ENCODE peak calls at places on chromosome 7, in ten cellular contexts. D is Kasumi-1; E is HCEC 1CT; L is T47D; G is HFF-Myc; X is cardiac muscle cell; U is HEK293T; M is pulmonary artery endothelial cell; A is activated naive CD8-positive, alpha-beta T cell treated with anti-CD3 and anti-CD28 coated beads, Interleukin-2, amount 50 U/mL, for 24 hours; C is stimulated activated CD8-positive, alpha-beta memory T cell treated with anti-CD3 and anti-CD28 coated beads, Interleukin-4, amount 100 ng/mL, for 4 hours. J is an unnamed sample.

GRCh38 chr7:121563177-121563576 is 167.1 kb upstream of the FAM3C start:
- DNase-seq in G (no peak), C (no peak), D (no peak), L (no peak), X (no peak), A (no peak), M (no peak), U (peak; percentile 20), E (peak; percentile 30), J (no peak)

GRCh38 chr7:112283382-112283910 is 77.0 kb downstream of the ZNF277 start:
- DNase-seq in L (no peak), D (no peak), U (no peak), E (no peak), C (no peak), X (no peak), M (no peak), A (no peak), G (no peak), J (no peak)

GRCh38 chr7:92698237-92698841 is 108.1 kb upstream of the FAM133B start:
- DNase-seq in C (no peak), D (no peak), E (peak; percentile 82), X (peak; percentile 97), G (peak; percentile 92), M (peak; percentile 81), U (peak; percentile 20), A (no peak), L (no peak), J (no peak)

GRCh38 chr7:17680943-17681351 is 259.3 kb downstream of the SNX13 start:
- DNase-seq in G (no peak), D (peak; percentile 15), C (no peak), E (peak; percentile 58), U (no peak), M (no peak), L (no peak), X (peak; percentile 70), A (no peak), J (no peak)

GRCh38 chr7:103113164-103113563 is 35.7 kb downstream of the NAPEPLD start:
- DNase-seq in D (no peak), X (peak; percentile 96), G (peak; percentile 38), E (peak; percentile 75), A (no peak), U (no peak), C (no peak), L (no peak), M (no peak), J (no peak)

GRCh38 chr7:131210618-131211017 is 117.1 kb upstream of the MKLN1 start:
- DNase-seq in M (no peak), D (no peak), C (no peak), U (no peak), G (no peak), E (no peak), A (no peak), L (no peak), X (no peak), J (no peak)

GRCh38 chr7:6205921-6206660 is 66.3 kb downstream of the CYTH3 start:
- DNase-seq in D (no peak), X (peak; percentile 27), L (no peak), G (peak; percentile 36), C (no peak), A (no peak), U (no peak), M (no peak), E (peak; percentile 25), J (no peak)

GRCh38 chr7:84178013-84178412 is 16.6 kb downstream of the SEMA3A start:
- DNase-seq in D (no peak), G (no peak), L (no peak), C (no peak), M (no peak), A (no peak), E (no peak), X (no peak), U (no peak), J (no peak)

GRCh38 chr7:141039366-141039765 is 24.6 kb upstream of the MRPS33 start:
- DNase-seq in D (no peak), E (peak; percentile 40), U (no peak), L (no peak), G (no peak), X (no peak), M (no peak), A (no peak), C (no peak), J (no peak)

GRCh38 chr7:77254429-77254828 is 54.8 kb upstream of the FGL2 start:
- DNase-seq in D (no peak), U (no peak), M (no peak), C (no peak), G (no peak), E (no peak), X (no peak), L (no peak), A (no peak), J (no peak)

GRCh38 chr7:22900101-22900500 is 77.5 kb upstream of the TOMM7 start:
- DNase-seq in D (no peak), L (no peak), M (no peak), X (no peak), U (no peak), C (no peak), E (no peak), G (no peak), A (no peak), J (no peak)

GRCh38 chr7:124462249-124462648 is 303.3 kb downstream of the GPR37 start:
- DNase-seq in U (no peak), L (no peak), G (no peak), X (no peak), A (no peak), D (no peak), E (peak; percentile 98), M (no peak), C (no peak), J (no peak)

GRCh38 chr7:27200761-27201230 is 905 bp upstream of the HOXA13 start:
- DNase-seq in C (no peak), D (peak; percentile 60), M (no peak), U (no peak), E (no peak), X (no peak), L (no peak), G (no peak), A (no peak), J (no peak)

GRCh38 chr7:49852619-49853462 is 79.4 kb downstream of the VWC2 start:
- DNase-seq in D (peak; percentile 95), C (no peak), M (no peak), L (peak; percentile 81), A (peak; percentile 10), X (peak; percentile 61), U (peak; percentile 45), G (peak; percentile 0), E (peak; percentile 4), J (peak; percentile 34)

GRCh38 chr7:93025389-93025788 is 92.4 kb downstream of the SAMD9 start:
- DNase-seq in D (no peak), X (no peak), A (no peak), M (no peak), G (no peak), C (no peak), E (no peak), U (no peak), L (no peak), J (no peak)

GRCh38 chr7:42624471-42624870 is 287.4 kb downstream of the C7orf25 start:
- DNase-seq in U (no peak), D (no peak), C (no peak), A (no peak), M (no peak), E (peak; percentile 53), X (peak; percentile 10), L (no peak), G (no peak), J (no peak)

GRCh38 chr7:34087892-34088891 is 182.9 kb downstream of the BMPER start:
- DNase-seq in D (no peak), A (peak; percentile 2), E (peak; percentile 56), X (peak; percentile 64), U (peak; percentile 66), L (no peak), M (no peak), G (no peak), C (no peak), J (no peak)

GRCh38 chr7:96116173-96116572 is 205.7 kb downstream of the SLC25A13 start:
- DNase-seq in D (no peak), E (no peak), U (no peak), X (no peak), A (no peak), M (no peak), C (no peak), G (no peak), L (no peak), J (no peak)

GRCh38 chr7:124785994-124786393 is 20.4 kb upstream of the GPR37 start:
- DNase-seq in G (no peak), M (no peak), E (no peak), X (no peak), L (no peak), A (no peak), U (no peak), C (no peak), D (no peak), J (no peak)

J was measured in GDM1.